ENCODE peak calls at places on chromosomes 1 and 21, in nine cellular contexts. One of them, this sample, is unnamed.

GRCh38 chr1:208100906-208101305 is 143.3 kb downstream of the PLXNA2 start:
- DNase-seq in neuronal stem cell: no peak
- DNase-seq in pancreas: no peak
- DNase-seq in H9: no peak
- DNase-seq in CD8-positive, alpha-beta T cell: no peak
- DNase-seq in BE2C: no peak
- DNase-seq in aorta: no peak
- DNase-seq in CD4-positive, alpha-beta T cell: no peak
- DNase-seq in lower lobe of right lung: no peak
- DNase-seq in this sample: no peak

GRCh38 chr1:186967659-186968394 is 139.1 kb downstream of the PLA2G4A start:
- DNase-seq in neuronal stem cell: peak; percentile 31
- DNase-seq in pancreas: no peak
- DNase-seq in H9: no peak
- DNase-seq in CD8-positive, alpha-beta T cell: no peak
- DNase-seq in BE2C: no peak
- DNase-seq in aorta: no peak
- DNase-seq in CD4-positive, alpha-beta T cell: no peak
- DNase-seq in lower lobe of right lung: no peak
- DNase-seq in this sample: no peak

GRCh38 chr1:87513270-87513669 is 184.6 kb downstream of the LMO4 start:
- DNase-seq in neuronal stem cell: no peak
- DNase-seq in pancreas: no peak
- DNase-seq in H9: no peak
- DNase-seq in CD8-positive, alpha-beta T cell: no peak
- DNase-seq in BE2C: no peak
- DNase-seq in aorta: no peak
- DNase-seq in CD4-positive, alpha-beta T cell: no peak
- DNase-seq in lower lobe of right lung: no peak
- DNase-seq in this sample: no peak

GRCh38 chr1:47629201-47629600 is 191.4 kb downstream of the FOXD2 start:
- DNase-seq in neuronal stem cell: no peak
- DNase-seq in pancreas: no peak
- DNase-seq in H9: no peak
- DNase-seq in CD8-positive, alpha-beta T cell: no peak
- DNase-seq in BE2C: no peak
- DNase-seq in aorta: no peak
- DNase-seq in CD4-positive, alpha-beta T cell: no peak
- DNase-seq in lower lobe of right lung: no peak
- DNase-seq in this sample: no peak

GRCh38 chr1:182213163-182213562 is 151.7 kb upstream of the ZNF648 start:
- DNase-seq in neuronal stem cell: no peak
- DNase-seq in pancreas: no peak
- DNase-seq in H9: no peak
- DNase-seq in CD8-positive, alpha-beta T cell: no peak
- DNase-seq in BE2C: no peak
- DNase-seq in aorta: no peak
- DNase-seq in CD4-positive, alpha-beta T cell: no peak
- DNase-seq in lower lobe of right lung: no peak
- DNase-seq in this sample: no peak

GRCh38 chr1:117967900-117968299 is 38.4 kb downstream of the WDR3 start:
- DNase-seq in neuronal stem cell: no peak
- DNase-seq in pancreas: no peak
- DNase-seq in H9: no peak
- DNase-seq in CD8-positive, alpha-beta T cell: no peak
- DNase-seq in BE2C: peak; percentile 11
- DNase-seq in aorta: no peak
- DNase-seq in CD4-positive, alpha-beta T cell: no peak
- DNase-seq in lower lobe of right lung: no peak
- DNase-seq in this sample: no peak

GRCh38 chr1:223095870-223096269 is 47.2 kb downstream of the TLR5 start:
- DNase-seq in neuronal stem cell: no peak
- DNase-seq in pancreas: no peak
- DNase-seq in H9: no peak
- DNase-seq in CD8-positive, alpha-beta T cell: no peak
- DNase-seq in BE2C: no peak
- DNase-seq in aorta: no peak
- DNase-seq in CD4-positive, alpha-beta T cell: no peak
- DNase-seq in lower lobe of right lung: no peak
- DNase-seq in this sample: no peak

GRCh38 chr1:231442735-231443134 is 20.6 kb upstream of the EGLN1 start:
- DNase-seq in neuronal stem cell: no peak
- DNase-seq in pancreas: no peak
- DNase-seq in H9: no peak
- DNase-seq in CD8-positive, alpha-beta T cell: no peak
- DNase-seq in BE2C: no peak
- DNase-seq in aorta: no peak
- DNase-seq in CD4-positive, alpha-beta T cell: no peak
- DNase-seq in lower lobe of right lung: no peak
- DNase-seq in this sample: no peak

GRCh38 chr1:52927219-52928082 is at the start of gene SCP2:
- DNase-seq in neuronal stem cell: peak; percentile 69
- DNase-seq in pancreas: peak; percentile 84
- DNase-seq in H9: peak; percentile 83
- DNase-seq in CD8-positive, alpha-beta T cell: peak; percentile 78
- DNase-seq in BE2C: peak; percentile 76
- DNase-seq in aorta: peak; percentile 88
- DNase-seq in CD4-positive, alpha-beta T cell: peak; percentile 72
- DNase-seq in lower lobe of right lung: peak; percentile 88
- DNase-seq in this sample: peak; percentile 72

GRCh38 chr21:34688145-34688544 is 19.4 kb downstream of the CLIC6 start:
- DNase-seq in neuronal stem cell: no peak
- DNase-seq in pancreas: peak; percentile 51
- DNase-seq in H9: no peak
- DNase-seq in CD8-positive, alpha-beta T cell: no peak
- DNase-seq in BE2C: peak; percentile 64
- DNase-seq in aorta: no peak
- DNase-seq in CD4-positive, alpha-beta T cell: no peak
- DNase-seq in lower lobe of right lung: no peak
- DNase-seq in this sample: peak; percentile 28

GRCh38 chr1:206951318-206952105 is 5.2 kb upstream of the PIGR start:
- DNase-seq in neuronal stem cell: no peak
- DNase-seq in pancreas: peak; percentile 42
- DNase-seq in H9: no peak
- DNase-seq in CD8-positive, alpha-beta T cell: no peak
- DNase-seq in BE2C: no peak
- DNase-seq in aorta: no peak
- DNase-seq in CD4-positive, alpha-beta T cell: no peak
- DNase-seq in lower lobe of right lung: no peak
- DNase-seq in this sample: no peak

GRCh38 chr1:33501774-33502173 is 29.3 kb downstream of the ZSCAN20 start:
- DNase-seq in neuronal stem cell: no peak
- DNase-seq in pancreas: no peak
- DNase-seq in H9: no peak
- DNase-seq in CD8-positive, alpha-beta T cell: no peak
- DNase-seq in BE2C: no peak
- DNase-seq in aorta: no peak
- DNase-seq in CD4-positive, alpha-beta T cell: no peak
- DNase-seq in lower lobe of right lung: no peak
- DNase-seq in this sample: no peak

GRCh38 chr1:33501309-33501708 is 28.9 kb downstream of the ZSCAN20 start:
- DNase-seq in neuronal stem cell: no peak
- DNase-seq in pancreas: no peak
- DNase-seq in H9: no peak
- DNase-seq in CD8-positive, alpha-beta T cell: no peak
- DNase-seq in BE2C: no peak
- DNase-seq in aorta: no peak
- DNase-seq in CD4-positive, alpha-beta T cell: no peak
- DNase-seq in lower lobe of right lung: no peak
- DNase-seq in this sample: no peak

GRCh38 chr1:33500547-33500946 is 28.1 kb downstream of the ZSCAN20 start:
- DNase-seq in neuronal stem cell: no peak
- DNase-seq in pancreas: no peak
- DNase-seq in H9: no peak
- DNase-seq in CD8-positive, alpha-beta T cell: no peak
- DNase-seq in BE2C: no peak
- DNase-seq in aorta: no peak
- DNase-seq in CD4-positive, alpha-beta T cell: no peak
- DNase-seq in lower lobe of right lung: no peak
- DNase-seq in this sample: no peak

GRCh38 chr1:33494929-33495328 is 22.5 kb downstream of the ZSCAN20 start:
- DNase-seq in neuronal stem cell: no peak
- DNase-seq in pancreas: no peak
- DNase-seq in H9: no peak
- DNase-seq in CD8-positive, alpha-beta T cell: no peak
- DNase-seq in BE2C: no peak
- DNase-seq in aorta: no peak
- DNase-seq in CD4-positive, alpha-beta T cell: no peak
- DNase-seq in lower lobe of right lung: no peak
- DNase-seq in this sample: no peak

GRCh38 chr1:33497410-33497809 is 25.0 kb downstream of the ZSCAN20 start:
- DNase-seq in neuronal stem cell: no peak
- DNase-seq in pancreas: no peak
- DNase-seq in H9: no peak
- DNase-seq in CD8-positive, alpha-beta T cell: no peak
- DNase-seq in BE2C: no peak
- DNase-seq in aorta: no peak
- DNase-seq in CD4-positive, alpha-beta T cell: no peak
- DNase-seq in lower lobe of right lung: no peak
- DNase-seq in this sample: no peak
- H3K9me3 ChIP-seq in neuronal stem cell: peaks cover 42% of the 10 kb centered on the region
- H3K9me3 ChIP-seq in pancreas: no peaks in the 10 kb centered on the region
- H3K9me3 ChIP-seq in H9: peaks cover 38% of the 10 kb centered on the region
- H3K9me3 ChIP-seq in CD8-positive, alpha-beta T cell: peaks cover 18% of the 10 kb centered on the region
- H3K9me3 ChIP-seq in BE2C: no peaks in the 10 kb centered on the region
- H3K9me3 ChIP-seq in aorta: peaks cover 19% of the 10 kb centered on the region
- H3K9me3 ChIP-seq in CD4-positive, alpha-beta T cell: peaks cover 46% of the 10 kb centered on the region
- H3K9me3 ChIP-seq in lower lobe of right lung: peaks cover 55% of the 10 kb centered on the region
- H3K9me3 ChIP-seq in this sample: peaks cover 15% of the 10 kb centered on the region

DNA sequence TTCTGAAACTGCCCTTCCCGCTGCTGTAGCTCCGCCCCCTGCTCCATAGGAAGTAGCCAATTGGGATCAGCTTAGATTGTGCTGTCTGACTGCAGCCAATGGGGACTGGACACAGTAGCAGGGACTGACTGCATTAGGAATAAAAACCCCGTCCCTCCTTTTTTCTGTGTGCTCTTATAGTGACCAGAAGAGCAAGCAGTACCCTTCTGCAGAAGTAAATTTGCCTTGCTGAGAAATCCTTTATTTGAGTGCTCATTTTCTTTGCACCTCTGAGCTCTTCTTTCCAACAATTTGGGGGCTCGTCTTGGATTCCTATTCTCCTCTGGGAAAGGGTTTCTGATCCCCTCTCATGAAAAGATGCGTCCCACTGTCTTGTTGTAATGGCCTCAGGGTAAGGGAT is 16.2 kb downstream of the OR2L13 start:
- DNase-seq in neuronal stem cell: no peak
- DNase-seq in pancreas: no peak
- DNase-seq in H9: no peak
- DNase-seq in CD8-positive, alpha-beta T cell: no peak
- DNase-seq in BE2C: no peak
- DNase-seq in aorta: no peak
- DNase-seq in CD4-positive, alpha-beta T cell: no peak
- DNase-seq in lower lobe of right lung: no peak
- DNase-seq in this sample: no peak
- H3K9me3 ChIP-seq in neuronal stem cell: peaks cover 22% of the 10 kb centered on the region
- H3K9me3 ChIP-seq in pancreas: no peaks in the 10 kb centered on the region
- H3K9me3 ChIP-seq in H9: peaks cover 49% of the 10 kb centered on the region
- H3K9me3 ChIP-seq in CD8-positive, alpha-beta T cell: no peaks in the 10 kb centered on the region
- H3K9me3 ChIP-seq in BE2C: no peaks in the 10 kb centered on the region
- H3K9me3 ChIP-seq in aorta: peaks cover 7% of the 10 kb centered on the region
- H3K9me3 ChIP-seq in CD4-positive, alpha-beta T cell: peaks cover 26% of the 10 kb centered on the region
- H3K9me3 ChIP-seq in lower lobe of right lung: peaks cover 26% of the 10 kb centered on the region
- H3K9me3 ChIP-seq in this sample: peaks cover 4% of the 10 kb centered on the region

DNA sequence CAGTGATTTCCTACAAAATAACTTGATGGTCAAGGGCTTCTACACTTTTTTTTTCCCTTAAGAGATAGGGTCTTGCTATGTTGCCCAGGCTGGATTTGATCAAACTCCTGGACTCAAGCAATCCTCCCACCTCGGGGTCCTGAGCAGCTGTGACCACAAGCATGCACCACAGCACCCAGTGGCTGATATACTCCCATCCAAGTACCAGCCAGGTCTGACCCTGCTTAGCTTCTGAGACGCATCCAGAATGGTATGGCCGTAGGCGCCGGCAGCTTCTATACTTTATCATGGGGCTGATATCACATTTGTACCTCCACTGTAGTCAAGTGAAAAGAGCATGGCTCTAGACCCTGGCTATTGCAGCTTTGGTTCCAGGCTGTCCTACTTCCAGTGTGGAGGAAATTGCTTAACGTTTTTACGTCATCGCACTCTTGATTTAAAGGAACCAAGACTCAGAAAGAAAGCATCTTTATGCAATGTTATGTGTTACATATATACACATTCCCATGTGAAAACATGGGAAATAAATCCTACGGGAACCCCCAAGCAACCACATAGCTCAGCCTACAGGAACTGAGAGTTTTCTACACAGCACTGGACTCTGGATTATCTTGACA is 39.5 kb downstream of the PDPN start:
- DNase-seq in neuronal stem cell: no peak
- DNase-seq in pancreas: no peak
- DNase-seq in H9: no peak
- DNase-seq in CD8-positive, alpha-beta T cell: no peak
- DNase-seq in BE2C: no peak
- DNase-seq in aorta: no peak
- DNase-seq in CD4-positive, alpha-beta T cell: no peak
- DNase-seq in lower lobe of right lung: no peak
- DNase-seq in this sample: no peak
- H3K9me3 ChIP-seq in neuronal stem cell: no peaks in the 10 kb centered on the region
- H3K9me3 ChIP-seq in pancreas: no peaks in the 10 kb centered on the region
- H3K9me3 ChIP-seq in H9: no peaks in the 10 kb centered on the region
- H3K9me3 ChIP-seq in CD8-positive, alpha-beta T cell: no peaks in the 10 kb centered on the region
- H3K9me3 ChIP-seq in BE2C: no peaks in the 10 kb centered on the region
- H3K9me3 ChIP-seq in aorta: no peaks in the 10 kb centered on the region
- H3K9me3 ChIP-seq in CD4-positive, alpha-beta T cell: no peaks in the 10 kb centered on the region
- H3K9me3 ChIP-seq in lower lobe of right lung: no peaks in the 10 kb centered on the region
- H3K9me3 ChIP-seq in this sample: no peaks in the 10 kb centered on the region

DNA sequence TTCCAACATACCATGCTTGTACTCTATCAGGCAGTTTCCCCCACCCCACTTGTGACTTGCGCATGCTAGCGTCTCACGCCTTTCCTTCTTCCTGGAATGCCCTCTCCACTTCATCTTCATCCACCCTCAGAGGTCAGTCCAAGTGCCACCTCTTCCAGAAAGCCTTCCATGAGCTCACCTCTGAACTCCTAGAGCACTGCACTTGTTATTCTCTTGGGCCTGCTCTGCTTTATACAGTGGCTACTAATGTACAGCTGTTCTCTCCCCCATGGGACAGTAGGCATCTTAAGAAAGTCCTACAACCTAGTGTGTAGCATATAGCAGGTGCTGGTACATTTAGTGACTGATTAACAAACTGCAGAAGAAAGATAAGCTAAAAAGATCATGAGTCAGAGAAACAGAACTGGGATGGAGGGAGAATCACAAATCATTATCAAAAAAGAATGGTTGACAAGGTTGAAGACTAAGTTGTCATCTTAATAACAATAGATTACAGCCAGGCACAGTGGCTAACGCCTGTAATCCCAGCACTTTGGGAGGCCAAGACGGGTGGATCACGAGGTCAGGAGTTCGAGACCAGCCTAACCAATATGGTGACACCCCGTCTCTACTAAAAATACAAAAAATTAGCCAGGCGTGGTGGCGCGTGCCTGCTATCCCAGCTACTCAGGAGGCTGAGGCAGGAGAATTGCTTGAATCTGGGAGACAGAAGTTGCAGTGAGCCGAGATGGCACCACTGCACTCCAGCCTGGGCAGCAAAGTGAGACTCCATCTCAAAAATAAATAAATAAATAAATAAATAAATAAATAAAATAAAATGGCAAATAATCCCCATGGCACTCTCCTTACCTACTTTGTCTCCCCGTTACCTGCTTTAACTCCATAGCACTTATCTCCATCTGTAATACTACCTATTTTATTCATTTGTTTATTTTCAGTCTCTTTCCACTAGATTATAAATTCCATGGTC is 16.3 kb upstream of the TSPAN1 start:
- DNase-seq in neuronal stem cell: no peak
- DNase-seq in pancreas: no peak
- DNase-seq in H9: no peak
- DNase-seq in CD8-positive, alpha-beta T cell: no peak
- DNase-seq in BE2C: no peak
- DNase-seq in aorta: no peak
- DNase-seq in CD4-positive, alpha-beta T cell: no peak
- DNase-seq in lower lobe of right lung: no peak
- DNase-seq in this sample: no peak
- H3K9me3 ChIP-seq in neuronal stem cell: no peaks in the 10 kb centered on the region
- H3K9me3 ChIP-seq in pancreas: no peaks in the 10 kb centered on the region
- H3K9me3 ChIP-seq in H9: no peaks in the 10 kb centered on the region
- H3K9me3 ChIP-seq in CD8-positive, alpha-beta T cell: no peaks in the 10 kb centered on the region
- H3K9me3 ChIP-seq in BE2C: no peaks in the 10 kb centered on the region
- H3K9me3 ChIP-seq in aorta: no peaks in the 10 kb centered on the region
- H3K9me3 ChIP-seq in CD4-positive, alpha-beta T cell: no peaks in the 10 kb centered on the region
- H3K9me3 ChIP-seq in lower lobe of right lung: no peaks in the 10 kb centered on the region
- H3K9me3 ChIP-seq in this sample: no peaks in the 10 kb centered on the region